ENCODE peak calls at places on chromosomes 6 and 20, in four cellular contexts. I is NCI-H1417 treated with DMSO at 0.1 percent for 48 hours, O is fibroblast of pulmonary artery, W is mesothelial cell of epicardium. R is an unnamed sample.

GRCh38 chr20:44068780-44069191 is 118.2 kb downstream of the JPH2 start:
- DNase-seq in O (no peak), I (no peak), W (no peak), R (no peak)

GRCh38 chr20:62236674-62236996 is 1.7 kb upstream of the OSBPL2 start:
- DNase-seq in O (no peak), I (peak), W (no peak), R (peak)

GRCh38 chr6:161233986-161234620 is 39.8 kb downstream of the AGPAT4 start:
- DNase-seq in W (peak), O (peak), I (no peak), R (no peak)

GRCh38 chr6:73655341-73655917 is 1.6 kb upstream of the SLC17A5 start:
- DNase-seq in I (no peak), O (no peak), W (no peak), R (no peak)

GRCh38 chr6:143708889-143709288 is 31.1 kb downstream of the PHACTR2 start:
- DNase-seq in W (no peak), I (no peak), O (no peak), R (no peak)

GRCh38 chr6:128696651-128697391 is 176.4 kb upstream of the PTPRK start:
- DNase-seq in O (peak), I (no peak), W (no peak), R (no peak)

GRCh38 chr6:92623441-92623840 is 795.9 kb downstream of the EPHA7 start:
- DNase-seq in I (no peak), O (no peak), W (no peak), R (no peak)

GRCh38 chr6:149212892-149213786 is 104.4 kb upstream of the TAB2 start:
- DNase-seq in W (no peak), I (no peak), O (peak), R (no peak)

GRCh38 chr6:56490994-56491393 is 151.7 kb downstream of the DST start:
- DNase-seq in W (no peak), I (no peak), O (peak), R (no peak)

GRCh38 chr20:20710847-20711315 is 1.6 kb downstream of the RALGAPA2 start:
- DNase-seq in W (no peak), I (no peak), O (no peak), R (peak)

GRCh38 chr20:46823271-46823747 is 71.3 kb upstream of the EYA2 start:
- DNase-seq in W (no peak), O (no peak), I (no peak), R (no peak)

GRCh38 chr6:85537055-85537494 is 56.6 kb downstream of the SNX14 start:
- DNase-seq in W (no peak), I (no peak), O (peak), R (no peak)

GRCh38 chr20:32390999-32391398 is 32.9 kb downstream of the ASXL1 start:
- DNase-seq in W (no peak), O (peak), I (no peak), R (no peak)

GRCh38 chr20:63502671-63503172 is 3.8 kb upstream of the EEF1A2 start:
- DNase-seq in O (no peak), I (peak), W (no peak), R (no peak)

GRCh38 chr6:40398810-40399477 is 188.2 kb downstream of the LRFN2 start:
- DNase-seq in W (no peak), O (no peak), I (no peak), R (no peak)

GRCh38 chr6:43803783-43804549 is 34.0 kb downstream of the VEGFA start:
- DNase-seq in O (peak), I (no peak), W (no peak), R (peak)

GRCh38 chr20:3021777-3022176 is 21.6 kb upstream of the GNRH2 start:
- DNase-seq in O (no peak), I (no peak), W (no peak), R (no peak)

GRCh38 chr20:1673424-1673823 is 15.8 kb upstream of the SIRPG start:
- DNase-seq in I (no peak), W (no peak), O (no peak), R (no peak)

GRCh38 chr20:50520222-50520877 is 10.2 kb downstream of the PTPN1 start:
- DNase-seq in I (no peak), W (no peak), O (no peak), R (no peak)

GRCh38 chr6:36717871-36718540 is 20.4 kb downstream of the RAB44 start:
- DNase-seq in O (no peak), I (no peak), W (no peak), R (no peak)

GRCh38 chr20:14633507-14633906 is 296.1 kb upstream of the FLRT3 start:
- DNase-seq in W (no peak), I (no peak), O (peak), R (no peak)

GRCh38 chr6:142728910-142729481 is 216.0 kb downstream of the HIVEP2 start:
- DNase-seq in O (peak), W (no peak), I (no peak), R (no peak)

GRCh38 chr6:125611573-125612399 is 137.6 kb upstream of the HEY2 start:
- DNase-seq in O (peak), I (no peak), W (no peak), R (no peak)

GRCh38 chr20:62778601-62779416 is 17.5 kb upstream of the MRGBP start:
- DNase-seq in I (no peak), W (no peak), O (no peak), R (peak)

R was measured in HepG2.